ENCODE peak calls at places on chromosome 3, in four cellular contexts. F is K562, L is H1, S is HepG2. Y is an unnamed sample.

GRCh38 chr3:43017593-43018195 is 38.6 kb downstream of the GASK1A start:
- DNase-seq in F (no peak), L (no peak), S (no peak), Y (no peak)

GRCh38 chr3:18761530-18761929 is 336.4 kb upstream of the SATB1 start:
- DNase-seq in F (no peak), L (no peak), S (no peak), Y (no peak)

GRCh38 chr3:149273096-149273751 is 51.6 kb upstream of the CP start:
- DNase-seq in F (peak; percentile 78), L (no peak), S (peak; percentile 81), Y (peak; percentile 86)

GRCh38 chr3:115766587-115767492 is 143.5 kb downstream of the GAP43 start:
- DNase-seq in F (no peak), L (no peak), S (no peak), Y (no peak)

GRCh38 chr3:46266598-46266997 is 24.3 kb downstream of the CCR3 start:
- DNase-seq in F (no peak), L (no peak), S (no peak), Y (no peak)

GRCh38 chr3:51686512-51687215 is 15.6 kb downstream of the TEX264 start:
- DNase-seq in F (peak; percentile 43), L (no peak), S (no peak), Y (no peak)

GRCh38 chr3:88041005-88041404 is 17.8 kb downstream of the CGGBP1 start:
- DNase-seq in F (no peak), L (no peak), S (no peak), Y (no peak)

GRCh38 chr3:126105691-126106187 is 21.8 kb upstream of the SLC41A3 start:
- DNase-seq in F (no peak), L (no peak), S (no peak), Y (no peak)

DNA sequence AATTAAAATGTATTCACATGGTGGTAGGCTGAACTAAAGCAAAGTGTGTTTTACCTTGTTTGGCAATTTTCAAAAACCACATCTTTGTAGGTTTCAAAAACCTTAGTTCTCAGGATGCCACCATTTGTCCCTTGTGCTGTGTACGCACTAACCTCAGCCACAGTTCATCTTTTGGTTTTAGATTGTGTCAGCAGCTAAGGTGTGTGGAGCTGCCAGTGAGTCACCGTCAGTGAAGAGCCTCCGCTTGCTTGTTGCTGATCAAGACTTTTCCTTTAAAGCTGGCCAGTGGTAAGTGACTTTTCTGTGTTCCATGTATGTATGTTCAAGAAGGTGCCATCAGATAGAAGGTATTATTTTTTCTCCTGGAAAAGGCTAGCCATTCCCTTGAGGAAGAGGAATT is 21.1 kb downstream of the OXNAD1 start:
- DNase-seq in F (no peak), L (no peak), S (no peak), Y (no peak)
- TF ChIP-seq JUN in F (no peak), L (no peak), S (no peak), Y (no peak)

GRCh38 chr3:19948192-19948591 is 1.3 kb downstream of the RAB5A start:
- DNase-seq in F (no peak), L (no peak), S (no peak), Y (no peak)

GRCh38 chr3:19946291-19946831 is 536 bp upstream of the RAB5A start:
- DNase-seq in F (no peak), L (no peak), S (no peak), Y (no peak)

GRCh38 chr3:19945405-19946290 is 1.2 kb upstream of the RAB5A start:
- DNase-seq in F (peak; percentile 57), L (no peak), S (no peak), Y (no peak)

GRCh38 chr3:19947549-19948071 is 713 bp downstream of the RAB5A start:
- DNase-seq in F (peak; percentile 78), L (peak; percentile 75), S (peak; percentile 42), Y (peak; percentile 62)

GRCh38 chr3:19946832-19947548 is at the start of gene RAB5A:
- DNase-seq in F (peak; percentile 100), L (peak; percentile 95), S (peak; percentile 94), Y (peak; percentile 99)
- TF ChIP-seq EZH2 in F (no peak), L (no peak), S (no peak), Y (no peak)

DNA sequence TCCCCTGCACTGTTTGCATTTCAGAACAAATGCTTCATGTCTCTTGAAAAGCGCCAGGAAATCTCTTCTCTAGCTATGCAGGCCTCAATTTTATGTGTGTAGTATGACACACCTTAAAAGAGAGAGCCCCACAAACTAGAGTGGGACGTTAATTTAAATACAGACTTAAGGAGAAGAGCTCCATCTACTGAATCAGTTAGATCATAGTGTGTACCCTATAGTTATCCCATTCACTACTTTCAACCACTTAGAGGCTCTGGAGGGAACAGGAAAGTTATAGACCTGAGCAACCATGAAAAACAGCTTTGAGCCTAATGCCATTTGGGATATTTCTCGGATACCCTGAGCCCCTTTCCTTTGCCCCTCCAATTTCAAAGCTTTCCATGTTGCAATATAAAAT is 153.7 kb downstream of the TIGIT start:
- DNase-seq in F (no peak), L (no peak), S (no peak), Y (no peak)
- TF ChIP-seq JUN in F (no peak), L (no peak), S (no peak), Y (no peak)

GRCh38 chr3:129975332-129976090 is 991 bp downstream of the TRH start:
- DNase-seq in F (no peak), L (peak; percentile 66), S (no peak), Y (no peak)

GRCh38 chr3:129974451-129975331 is at the start of gene TRH:
- DNase-seq in F (no peak), L (peak; percentile 63), S (no peak), Y (no peak)

GRCh38 chr3:129971368-129972052 is 3.0 kb upstream of the TRH start:
- DNase-seq in F (no peak), L (peak; percentile 61), S (peak; percentile 82), Y (no peak)

GRCh38 chr3:129972301-129972700 is 2.2 kb upstream of the TRH start:
- DNase-seq in F (no peak), L (no peak), S (no peak), Y (no peak)

DNA sequence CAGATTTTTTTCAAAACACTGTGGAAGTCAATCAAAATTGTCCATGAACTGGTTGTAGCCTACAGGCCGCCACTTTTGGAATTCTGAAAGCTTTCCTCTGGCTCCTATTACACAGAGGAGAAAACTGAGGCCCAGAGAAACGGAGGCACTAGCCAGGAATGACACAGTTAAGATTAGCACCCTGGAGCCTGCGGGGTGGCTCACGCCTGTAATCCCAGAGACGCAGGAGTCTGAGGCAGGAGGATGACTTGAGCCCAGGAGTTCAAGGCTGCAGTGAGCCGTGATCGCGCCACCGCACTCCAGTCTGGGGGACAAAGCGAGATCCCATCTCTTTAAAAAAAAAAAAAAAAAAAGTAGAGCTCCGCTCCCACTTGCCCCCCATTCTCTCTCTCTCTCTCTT is 667 bp upstream of the TRH start:
- DNase-seq in F (no peak), L (no peak), S (no peak), Y (no peak)
- TF ChIP-seq EZH2 in F (no peak), L (no peak), S (no peak), Y (no peak)

GRCh38 chr3:48795997-48796732 is 51.5 kb downstream of the PRKAR2A start:
- DNase-seq in F (no peak), L (no peak), S (no peak), Y (no peak)
- TF ChIP-seq JUN in F (no peak), L (no peak), S (no peak), Y (no peak)

GRCh38 chr3:27723803-27724458 is 1.8 kb upstream of the EOMES start:
- DNase-seq in F (no peak), L (peak; percentile 57), S (no peak), Y (no peak)

GRCh38 chr3:27724459-27725197 is 2.5 kb upstream of the EOMES start:
- DNase-seq in F (no peak), L (no peak), S (no peak), Y (no peak)

GRCh38 chr3:27720899-27721716 is 1.0 kb downstream of the EOMES start:
- DNase-seq in F (no peak), L (peak; percentile 79), S (no peak), Y (no peak)

GRCh38 chr3:27721717-27722564 is at the start of gene EOMES:
- DNase-seq in F (no peak), L (peak; percentile 84), S (peak; percentile 30), Y (peak; percentile 29)

GRCh38 chr3:27722957-27723802 is 1.1 kb upstream of the EOMES start:
- DNase-seq in F (no peak), L (peak; percentile 55), S (no peak), Y (peak; percentile 24)
- TF ChIP-seq EZH2 in F (no peak), L (no peak), S (no peak), Y (no peak)

GRCh38 chr3:181631901-181632300 is 79.8 kb upstream of the SOX2 start:
- DNase-seq in F (no peak), L (no peak), S (no peak), Y (peak; percentile 92)

GRCh38 chr3:181629701-181630100 is 82.0 kb upstream of the SOX2 start:
- DNase-seq in F (no peak), L (no peak), S (no peak), Y (peak; percentile 79)

GRCh38 chr3:181628384-181628783 is 83.3 kb upstream of the SOX2 start:
- DNase-seq in F (no peak), L (no peak), S (no peak), Y (no peak)

GRCh38 chr3:181630873-181631272 is 80.9 kb upstream of the SOX2 start:
- DNase-seq in F (no peak), L (no peak), S (no peak), Y (peak; percentile 58)

DNA sequence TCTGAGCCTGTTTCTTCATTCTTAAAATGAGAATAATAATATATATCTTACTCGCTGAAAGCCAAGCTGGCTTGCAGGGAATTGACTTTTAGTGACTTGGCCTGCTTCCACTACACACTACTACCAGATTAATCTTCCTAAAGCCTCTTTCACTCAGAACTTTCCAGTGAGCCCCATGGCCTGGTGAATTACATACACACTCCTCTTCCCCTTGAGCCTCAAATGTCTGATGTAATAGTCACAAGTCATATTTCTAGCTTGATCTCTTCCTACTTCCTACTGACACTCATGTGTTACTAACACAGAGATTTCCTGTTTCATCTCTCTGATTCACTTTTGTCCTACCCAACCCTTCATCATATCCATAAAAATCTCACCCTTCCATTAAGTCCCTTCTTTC is 82.7 kb upstream of the SOX2 start:
- DNase-seq in F (no peak), L (no peak), S (no peak), Y (peak; percentile 73)
- TF ChIP-seq JUN in F (no peak), L (no peak), S (no peak), Y (no peak)

Y was measured in endothelial cell of umbilical vein.